ENCODE peak calls at places on chromosomes 13 and 19, in ten cellular contexts. H is activated T-cell treated with anti-CD3 and anti-CD28 coated beads for 1 hour; E is activated CD4-positive, alpha-beta T cell treated with anti-CD3 and anti-CD28 coated beads, Interleukin-2, amount 50 U/mL, for 1 hour; O is neuronal stem cell; P is activated naive CD8-positive, alpha-beta T cell treated with anti-CD3 and anti-CD28 coated beads for 36 hours; B is astrocyte of the spinal cord; S is heart left ventricle; J is HFF-Myc; L is hepatic stellate cell; X is HT-29. I is an unnamed sample.
A peak's percentile ranks its signal among the peaks of the same experiment; 100 is the strongest.

GRCh38 chr19:40465025-40465780 is at the start of gene BLVRB:
- DNase-seq in H (no peak), E (no peak), O (no peak), P (no peak), B (peak; percentile 63), S (no peak), J (no peak), L (peak; percentile 44), X (peak; percentile 72), I (peak; percentile 34)

GRCh38 chr13:80131204-80131603 is 209.7 kb downstream of the SPRY2 start:
- DNase-seq in H (no peak), E (no peak), O (no peak), P (no peak), B (peak; percentile 68), S (peak; percentile 84), J (no peak), L (peak; percentile 46), X (peak; percentile 58), I (no peak)

GRCh38 chr19:11425719-11426457 is 6.8 kb upstream of the RGL3 start:
- DNase-seq in H (no peak), E (no peak), O (no peak), P (no peak), B (no peak), S (no peak), J (no peak), L (no peak), X (no peak), I (no peak)

GRCh38 chr13:80196756-80197155 is 144.2 kb downstream of the SPRY2 start:
- DNase-seq in H (no peak), E (no peak), O (no peak), P (no peak), B (no peak), S (no peak), J (no peak), L (peak; percentile 9), X (no peak), I (no peak)

GRCh38 chr19:49080392-49080791 is 4.9 kb upstream of the SNRNP70 start:
- DNase-seq in H (no peak), E (no peak), O (no peak), P (no peak), B (no peak), S (no peak), J (no peak), L (no peak), X (no peak), I (no peak)

GRCh38 chr13:26266311-26266710 is 12.4 kb downstream of the CDK8 start:
- DNase-seq in H (no peak), E (no peak), O (no peak), P (no peak), B (no peak), S (no peak), J (no peak), L (no peak), X (no peak), I (no peak)

GRCh38 chr13:45180713-45181601 is 19.9 kb downstream of the KCTD4 start:
- DNase-seq in H (no peak), E (no peak), O (no peak), P (no peak), B (peak; percentile 32), S (no peak), J (no peak), L (no peak), X (no peak), I (no peak)

GRCh38 chr13:21683034-21683733 is 12.3 kb downstream of the FGF9 start:
- DNase-seq in H (no peak), E (no peak), O (no peak), P (no peak), B (peak; percentile 79), S (no peak), J (no peak), L (no peak), X (no peak), I (no peak)

GRCh38 chr19:48720613-48721296 is 1.2 kb upstream of the MAMSTR start:
- DNase-seq in H (peak; percentile 82), E (peak; percentile 87), O (peak; percentile 99), P (peak; percentile 92), B (peak; percentile 99), S (peak; percentile 99), J (peak; percentile 97), L (peak; percentile 100), X (peak; percentile 100), I (peak; percentile 92)

GRCh38 chr13:25859528-25859927 is 192.3 kb downstream of the SHISA2 start:
- DNase-seq in H (no peak), E (no peak), O (no peak), P (no peak), B (no peak), S (no peak), J (no peak), L (no peak), X (no peak), I (no peak)

I was measured in naive thymus-derived CD4-positive, alpha-beta T cell.